ENCODE peak calls at places on chromosomes 1 and 21, in eight cellular contexts. W, K, T, F, O, Z, B and I are unnamed samples.

GRCh38 chr1:14017531-14017961 is 317.6 kb downstream of the PRDM2 start:
- DNase-seq in W (no peak), K (no peak), T (peak), F (no peak), O (no peak), Z (no peak), B (no peak), I (no peak)

GRCh38 chr1:40462956-40463590 is 12.8 kb downstream of the ZFP69B start:
- DNase-seq in W (no peak), K (no peak), T (no peak), F (peak), O (no peak), Z (no peak), B (no peak), I (no peak)

GRCh38 chr1:162649606-162650005 is 17.3 kb downstream of the DDR2 start:
- DNase-seq in W (no peak), K (no peak), T (no peak), F (no peak), O (no peak), Z (no peak), B (no peak), I (no peak)

GRCh38 chr1:60227581-60228252 is 154.1 kb upstream of the C1orf87 start:
- DNase-seq in W (no peak), K (no peak), T (no peak), F (no peak), O (no peak), Z (no peak), B (no peak), I (no peak)

GRCh38 chr1:195472298-195472697 is 1135.9 kb downstream of the KCNT2 start:
- DNase-seq in W (no peak), K (no peak), T (no peak), F (no peak), O (no peak), Z (no peak), B (no peak), I (no peak)

GRCh38 chr1:74673351-74674111 is at the start of gene ERICH3:
- DNase-seq in W (peak), K (no peak), T (no peak), F (peak), O (no peak), Z (no peak), B (no peak), I (no peak)

GRCh38 chr1:46188295-46189030 is 9.8 kb downstream of the POMGNT1 start:
- DNase-seq in W (no peak), K (peak), T (peak), F (peak), O (no peak), Z (no peak), B (no peak), I (no peak)

GRCh38 chr1:45018599-45019230 is 6.7 kb downstream of the UROD start:
- DNase-seq in W (no peak), K (peak), T (peak), F (peak), O (peak), Z (no peak), B (no peak), I (peak)

GRCh38 chr1:56551691-56552090 is 27.7 kb downstream of the PLPP3 start:
- DNase-seq in W (no peak), K (peak), T (no peak), F (no peak), O (no peak), Z (no peak), B (no peak), I (no peak)

GRCh38 chr1:234297668-234298067 is 75.6 kb upstream of the COA6 start:
- DNase-seq in W (no peak), K (no peak), T (no peak), F (no peak), O (no peak), Z (no peak), B (no peak), I (no peak)
- H3K4me3 ChIP-seq in W (no peak), K (no peak), T (no peak), F (no peak), O (no peak), Z (no peak), B (no peak), I (no peak)

GRCh38 chr1:154974086-154974807 is at the start of gene CKS1B:
- DNase-seq in W (peak), K (peak), T (peak), F (peak), O (peak), Z (peak), B (peak), I (peak)

GRCh38 chr1:154972213-154972516 is 1.6 kb upstream of the SHC1 start:
- DNase-seq in W (no peak), K (no peak), T (no peak), F (no peak), O (no peak), Z (no peak), B (no peak), I (no peak)

GRCh38 chr1:154972517-154973343 is 1.8 kb upstream of the CKS1B start:
- DNase-seq in W (peak), K (peak), T (peak), F (peak), O (peak), Z (no peak), B (peak), I (no peak)

GRCh38 chr1:154974808-154975408 is 427 bp downstream of the CKS1B start:
- DNase-seq in W (peak), K (peak), T (peak), F (peak), O (peak), Z (peak), B (peak), I (peak)

GRCh38 chr1:154973344-154974085 is 966 bp upstream of the CKS1B start:
- DNase-seq in W (peak), K (peak), T (peak), F (peak), O (peak), Z (peak), B (peak), I (peak)
- TF ChIP-seq POLR2AphosphoS5 in W (no peak), K (peak), T (peak), F (peak), O (peak), Z (peak), B (peak), I (no peak)

GRCh38 chr21:36699026-36699545 is at the start of gene SIM2:
- DNase-seq in W (no peak), K (peak), T (no peak), F (peak), O (no peak), Z (no peak), B (no peak), I (no peak)
- H3K4me3 ChIP-seq in W (peak), K (peak), T (no peak), F (peak), O (peak), Z (no peak), B (peak), I (peak)

GRCh38 chr1:161259765-161260164 is 1.2 kb downstream of the PCP4L1 start:
- DNase-seq in W (no peak), K (no peak), T (no peak), F (no peak), O (no peak), Z (no peak), B (no peak), I (no peak)
- TF ChIP-seq POLR2AphosphoS5 in W (no peak), K (no peak), T (no peak), F (no peak), O (no peak), Z (no peak), B (no peak), I (no peak)

GRCh38 chr1:157189096-157189495 is 50.9 kb upstream of the ETV3 start:
- DNase-seq in W (no peak), K (no peak), T (no peak), F (no peak), O (no peak), Z (no peak), B (no peak), I (no peak)
- H3K4me3 ChIP-seq in W (no peak), K (no peak), T (no peak), F (no peak), O (no peak), Z (no peak), B (no peak), I (no peak)

DNA sequence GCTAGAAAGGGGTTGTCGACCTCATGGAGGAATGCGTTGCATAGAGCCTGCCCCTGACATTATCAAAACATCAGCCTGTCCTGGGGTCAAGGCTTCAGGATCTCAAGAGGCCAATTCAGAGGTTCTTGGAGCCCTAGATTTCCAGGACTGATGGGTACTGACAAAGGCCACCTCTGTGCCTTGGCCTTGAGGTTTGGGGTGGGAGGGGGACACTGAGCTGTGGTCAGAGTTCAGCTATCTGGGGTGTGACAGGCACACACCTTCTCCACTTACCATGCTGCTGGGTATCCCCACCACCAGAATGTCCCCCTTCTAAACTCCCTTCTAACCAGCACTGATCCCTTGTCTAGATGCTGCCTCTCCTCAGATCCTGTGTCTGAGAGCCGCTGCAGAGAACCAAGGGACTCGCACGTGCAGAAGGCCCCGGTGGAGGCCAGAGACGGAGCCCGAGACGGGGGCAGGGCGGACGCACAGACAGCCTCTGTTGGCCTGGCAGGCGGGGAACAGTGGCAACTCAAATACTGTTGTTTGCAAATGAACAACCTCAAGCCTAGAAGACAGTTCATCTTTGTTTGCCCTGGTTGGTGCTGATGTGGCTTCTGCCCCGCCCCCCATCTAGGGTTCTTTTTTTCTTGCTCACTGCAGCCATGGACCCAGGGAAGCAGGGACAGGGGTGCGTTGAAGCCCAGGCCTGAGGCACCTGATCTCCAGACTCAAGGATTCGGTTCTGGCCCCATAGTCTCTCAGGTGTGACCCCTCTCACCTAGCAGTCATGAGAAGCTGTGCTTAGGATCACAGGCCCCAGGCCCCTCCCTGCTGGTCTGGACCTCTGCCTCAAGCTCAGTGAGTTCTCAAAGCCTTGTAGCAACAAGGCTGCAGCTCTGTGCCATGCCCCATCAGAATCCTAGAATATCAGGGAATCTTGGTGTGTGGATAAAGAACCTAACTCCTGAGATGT is 28.1 kb upstream of the CSF1 start:
- DNase-seq in W (no peak), K (no peak), T (no peak), F (no peak), O (no peak), Z (no peak), B (no peak), I (no peak)
- TF ChIP-seq POLR2AphosphoS5 in W (no peak), K (no peak), T (no peak), F (no peak), O (no peak), Z (no peak), B (no peak), I (no peak)

GRCh38 chr1:54926955-54927354 is 40.0 kb upstream of the DHCR24 start:
- DNase-seq in W (no peak), K (no peak), T (no peak), F (no peak), O (no peak), Z (no peak), B (no peak), I (no peak)
- H3K4me3 ChIP-seq in W (no peak), K (no peak), T (no peak), F (no peak), O (no peak), Z (no peak), B (no peak), I (no peak)

DNA sequence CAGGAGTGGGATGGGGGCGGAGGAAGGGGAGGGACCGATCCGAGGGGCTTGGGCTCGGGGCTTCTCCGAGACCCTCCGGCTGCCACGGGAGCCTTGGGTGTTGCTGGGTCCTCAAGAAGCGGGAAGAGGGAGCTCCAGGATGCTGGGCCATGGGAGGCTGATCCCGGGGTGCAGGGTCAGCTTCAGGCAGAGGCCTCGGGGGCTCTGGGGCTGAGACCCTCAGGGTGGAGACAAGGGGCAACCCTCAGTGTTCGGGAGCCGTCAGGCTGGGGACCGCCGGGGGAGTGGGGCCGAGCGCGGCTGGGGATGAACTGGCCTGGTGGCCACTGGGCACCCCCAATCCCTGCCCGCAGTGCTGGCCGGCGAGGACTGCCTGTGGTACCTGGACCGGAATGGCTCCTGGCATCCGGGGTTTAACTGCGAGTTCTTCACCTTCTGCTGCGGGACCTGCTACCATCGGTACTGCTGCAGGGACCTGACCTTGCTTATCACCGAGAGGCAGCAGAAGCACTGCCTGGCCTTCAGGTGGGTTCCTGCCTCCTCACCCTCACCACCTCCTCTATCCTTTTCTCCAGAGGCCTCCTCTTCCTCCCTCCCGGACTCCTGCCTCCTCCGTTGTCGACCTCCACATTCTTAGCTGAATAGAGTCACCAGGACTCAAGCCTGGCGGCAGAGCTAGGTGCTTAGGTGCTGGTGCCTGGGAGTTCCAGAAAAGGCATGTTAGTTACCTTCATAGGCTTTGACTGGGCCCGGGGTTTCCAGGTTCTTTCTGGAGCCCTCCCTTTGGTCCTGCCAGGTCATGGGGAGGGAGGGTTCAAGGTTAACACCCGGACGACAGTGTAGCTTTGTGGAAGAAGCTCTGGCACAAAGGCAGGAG is 632 bp downstream of the SHISA4 start:
- DNase-seq in W (peak), K (no peak), T (no peak), F (no peak), O (no peak), Z (no peak), B (peak), I (no peak)
- TF ChIP-seq POLR2AphosphoS5 in W (no peak), K (no peak), T (no peak), F (no peak), O (no peak), Z (no peak), B (peak), I (no peak)

GRCh38 chr1:7705908-7706216 is 65.2 kb upstream of the VAMP3 start:
- DNase-seq in W (no peak), K (no peak), T (no peak), F (no peak), O (no peak), Z (no peak), B (no peak), I (no peak)

GRCh38 chr1:7704214-7705047 is 66.7 kb upstream of the VAMP3 start:
- DNase-seq in W (peak), K (peak), T (peak), F (peak), O (peak), Z (no peak), B (peak), I (peak)

GRCh38 chr1:7702365-7702764 is 68.7 kb upstream of the VAMP3 start:
- DNase-seq in W (no peak), K (no peak), T (no peak), F (peak), O (no peak), Z (no peak), B (no peak), I (no peak)

GRCh38 chr1:7705048-7705907 is 65.8 kb upstream of the VAMP3 start:
- DNase-seq in W (peak), K (peak), T (peak), F (peak), O (no peak), Z (no peak), B (peak), I (no peak)

DNA sequence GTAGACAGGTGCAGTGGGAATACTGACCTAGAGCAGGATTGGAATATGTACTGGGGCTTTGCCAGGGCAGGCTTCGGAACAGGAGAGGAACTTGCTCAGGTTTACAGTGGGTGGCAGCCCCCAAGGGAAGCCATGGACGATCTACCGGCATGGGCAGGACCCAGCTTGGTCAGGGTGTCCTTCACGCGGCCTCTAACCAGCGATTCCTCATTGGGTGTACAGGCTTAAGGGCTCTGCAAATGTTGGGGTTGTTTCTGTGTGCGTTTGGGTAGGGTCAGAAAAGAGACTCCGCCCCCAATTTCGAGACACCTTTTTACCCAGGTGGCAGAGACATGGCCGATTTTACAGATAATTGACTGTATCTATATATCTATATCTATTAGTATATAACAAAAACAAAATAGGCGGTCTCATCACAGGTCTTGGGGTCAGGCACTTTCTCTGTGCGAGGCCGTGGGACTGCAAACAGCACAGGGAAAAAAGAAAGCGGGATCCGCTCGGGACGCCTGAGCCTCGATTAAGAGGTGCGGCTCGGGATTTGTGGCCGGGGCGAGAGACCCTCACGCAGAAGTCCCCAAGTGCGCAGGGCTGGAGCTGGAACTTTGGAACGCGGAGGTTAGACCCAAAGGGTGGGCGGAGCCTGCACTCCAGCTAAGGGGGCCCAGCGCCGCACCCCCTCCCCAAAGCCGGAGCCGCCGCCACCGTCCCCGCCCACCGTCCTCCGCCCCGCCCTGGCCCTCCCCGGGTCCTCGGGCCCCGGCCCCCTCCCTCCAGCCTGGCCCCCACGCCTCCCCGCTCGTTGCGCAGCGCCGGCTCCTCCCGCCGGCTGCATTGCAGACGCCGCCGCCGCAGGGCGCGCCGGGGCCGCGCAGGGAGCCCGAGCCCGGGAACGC is 67.5 kb upstream of the VAMP3 start:
- DNase-seq in W (peak), K (no peak), T (no peak), F (peak), O (no peak), Z (no peak), B (no peak), I (no peak)
- H3K4me3 ChIP-seq in W (peak), K (peak), T (no peak), F (peak), O (peak), Z (no peak), B (peak), I (no peak)